ENCODE peak calls at places on chromosomes 6 and 20, in six cellular contexts. E is psoas muscle, Y is brain microvascular endothelial cell, A is left ventricle myocardium inferior, F is tibial artery, N is astrocyte of the cerebellum. B is an unnamed sample.

GRCh38 chr6:16766043-16766521 is 4.8 kb upstream of the ATXN1 start:
- DNase-seq in E (no peak), Y (peak; percentile 95), A (no peak), F (no peak), N (no peak), B (no peak)

GRCh38 chr6:142913511-142914047 is 31.4 kb downstream of the HIVEP2 start:
- DNase-seq in E (no peak), Y (no peak), A (no peak), F (no peak), N (no peak), B (peak; percentile 51)

GRCh38 chr6:143159001-143159400 is 98.3 kb downstream of the AIG1 start:
- DNase-seq in E (no peak), Y (no peak), A (no peak), F (no peak), N (no peak), B (no peak)

GRCh38 chr6:125939026-125939425 is 17.5 kb upstream of the HINT3 start:
- DNase-seq in E (no peak), Y (no peak), A (no peak), F (no peak), N (no peak), B (no peak)

GRCh38 chr6:89475634-89476033 is 42.7 kb downstream of the ANKRD6 start:
- DNase-seq in E (no peak), Y (peak; percentile 29), A (no peak), F (no peak), N (peak; percentile 13), B (no peak)

GRCh38 chr6:112203577-112204349 is 50.6 kb downstream of the LAMA4 start:
- DNase-seq in E (no peak), Y (peak; percentile 87), A (no peak), F (no peak), N (no peak), B (no peak)

GRCh38 chr20:9442858-9443257 is 71.5 kb upstream of the LAMP5 start:
- DNase-seq in E (no peak), Y (no peak), A (no peak), F (no peak), N (no peak), B (no peak)

GRCh38 chr20:35849726-35850125 is 77.9 kb downstream of the PHF20 start:
- DNase-seq in E (no peak), Y (no peak), A (no peak), F (no peak), N (no peak), B (no peak)

GRCh38 chr20:62688855-62689460 is 19.7 kb upstream of the NTSR1 start:
- DNase-seq in E (no peak), Y (peak; percentile 5), A (no peak), F (no peak), N (peak; percentile 4), B (no peak)

GRCh38 chr6:164478426-164478825 is 831.0 kb downstream of the C6orf118 start:
- DNase-seq in E (no peak), Y (no peak), A (no peak), F (no peak), N (no peak), B (no peak)

GRCh38 chr6:81891869-81892268 is 139.4 kb upstream of the TENT5A start:
- DNase-seq in E (no peak), Y (no peak), A (no peak), F (no peak), N (no peak), B (no peak)

GRCh38 chr20:60553095-60553494 is 594.9 kb downstream of the CDH26 start:
- DNase-seq in E (no peak), Y (no peak), A (no peak), F (no peak), N (no peak), B (no peak)

GRCh38 chr6:7025861-7026260 is 81.9 kb upstream of the RREB1 start:
- DNase-seq in E (no peak), Y (no peak), A (no peak), F (no peak), N (no peak), B (no peak)

GRCh38 chr6:127971945-127972391 is 71.1 kb upstream of the THEMIS start:
- DNase-seq in E (no peak), Y (peak; percentile 86), A (no peak), F (no peak), N (peak; percentile 49), B (no peak)

GRCh38 chr6:126312013-126312665 is 27.8 kb upstream of the CENPW start:
- DNase-seq in E (no peak), Y (no peak), A (no peak), F (no peak), N (no peak), B (no peak)

GRCh38 chr6:5132741-5133140 is 47.6 kb downstream of the PPP1R3G start:
- DNase-seq in E (peak; percentile 72), Y (peak; percentile 95), A (peak; percentile 70), F (peak; percentile 71), N (peak; percentile 63), B (no peak)

GRCh38 chr6:77173472-77174074 is 289.7 kb downstream of the HTR1B start:
- DNase-seq in E (no peak), Y (no peak), A (no peak), F (no peak), N (no peak), B (no peak)

GRCh38 chr6:157270916-157271315 is 52.4 kb downstream of the TMEM242 start:
- DNase-seq in E (no peak), Y (no peak), A (no peak), F (no peak), N (no peak), B (no peak)

GRCh38 chr6:45681860-45682488 is 304.2 kb upstream of the SUPT3H start:
- DNase-seq in E (no peak), Y (peak; percentile 53), A (no peak), F (no peak), N (no peak), B (no peak)

GRCh38 chr20:61307686-61308085 is 55.6 kb downstream of the CDH4 start:
- DNase-seq in E (no peak), Y (no peak), A (no peak), F (no peak), N (no peak), B (no peak)

GRCh38 chr6:15457903-15458530 is 204.8 kb downstream of the DTNBP1 start:
- DNase-seq in E (no peak), Y (no peak), A (no peak), F (no peak), N (no peak), B (no peak)

GRCh38 chr6:156280131-156280530 is 497.0 kb upstream of the ARID1B start:
- DNase-seq in E (no peak), Y (no peak), A (no peak), F (no peak), N (no peak), B (no peak)

GRCh38 chr6:138805431-138805830 is 9.5 kb downstream of the ECT2L start:
- DNase-seq in E (no peak), Y (peak; percentile 13), A (peak; percentile 40), F (no peak), N (no peak), B (no peak)

GRCh38 chr20:22861990-22862389 is 173.1 kb upstream of the SSTR4 start:
- DNase-seq in E (peak; percentile 53), Y (no peak), A (peak; percentile 46), F (no peak), N (no peak), B (no peak)
- TF ChIP-seq CTCF in E (no peak), Y (no peak), A (no peak), F (no peak), N (no peak), B (no peak)

DNA sequence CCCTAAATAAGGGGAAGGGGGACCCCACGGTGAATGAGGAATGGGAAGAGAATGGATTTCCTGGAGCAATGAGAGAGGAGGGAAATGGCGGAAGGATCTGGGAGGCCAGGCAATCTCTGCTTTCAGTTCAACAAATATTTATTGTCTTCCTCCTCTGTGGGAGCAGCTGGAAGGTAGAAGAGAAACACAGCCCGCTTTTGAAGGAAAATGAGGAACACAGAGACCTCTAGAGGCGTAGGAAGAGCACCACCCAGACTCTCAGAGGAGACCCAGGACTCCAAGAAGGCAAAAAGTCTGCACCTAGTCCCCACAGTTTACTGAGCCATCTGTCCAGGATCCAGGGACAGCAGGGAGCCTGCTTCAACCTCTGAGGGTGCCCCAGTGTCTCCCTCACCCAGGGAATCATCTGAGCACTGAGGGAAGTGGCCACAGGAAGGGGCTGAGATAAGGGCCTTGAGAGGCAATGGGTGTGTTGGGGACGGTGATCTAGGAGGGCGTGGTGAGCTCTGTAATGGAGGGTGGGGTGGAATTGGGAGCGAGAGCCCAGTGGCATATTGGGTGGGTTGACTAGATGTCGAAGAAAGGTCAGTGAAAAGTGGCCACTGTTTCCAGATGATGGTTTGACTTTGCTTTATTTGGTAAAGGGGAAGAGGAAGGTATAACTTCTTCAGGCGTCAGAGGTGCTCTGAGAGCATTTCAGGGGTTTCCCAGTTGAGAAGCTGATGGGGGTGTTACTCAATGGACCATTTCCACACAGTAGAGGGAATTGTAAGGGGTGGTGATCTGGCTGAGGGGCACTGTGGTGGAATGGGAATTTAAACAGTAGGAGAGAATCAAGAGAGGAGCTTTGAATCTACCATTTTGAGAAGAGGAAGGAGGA is 610 bp downstream of the PSORS1C1 start:
- DNase-seq in E (no peak), Y (peak; percentile 48), A (no peak), F (no peak), N (peak; percentile 35), B (no peak)
- TF ChIP-seq CTCF in E (no peak), Y (peak; percentile 63), A (peak; percentile 34), F (no peak), N (peak; percentile 54), B (no peak)

DNA sequence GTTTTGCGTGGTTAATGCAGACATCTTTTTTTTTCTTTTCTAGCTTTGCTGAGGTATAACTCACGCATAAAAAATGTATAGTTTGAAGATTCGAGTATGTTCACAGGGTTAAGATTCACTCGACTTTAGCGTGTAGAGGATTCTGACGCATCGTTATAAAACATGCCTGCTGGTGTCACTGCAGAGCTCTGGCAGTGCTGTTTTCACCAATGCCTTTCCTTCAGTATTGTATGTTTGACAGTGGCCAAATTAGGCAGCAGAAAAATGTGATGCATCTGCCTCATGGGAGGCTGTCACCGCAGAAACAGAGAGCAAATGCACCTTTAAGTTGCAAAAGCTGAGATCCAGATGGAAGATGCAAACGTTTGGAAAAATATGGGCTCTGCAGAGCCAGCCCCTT is 18.0 kb upstream of the SIRPB2 start:
- DNase-seq in E (no peak), Y (peak; percentile 47), A (no peak), F (no peak), N (no peak), B (no peak)
- TF ChIP-seq CTCF in E (peak; percentile 9), Y (peak; percentile 60), A (peak; percentile 34), F (no peak), N (peak; percentile 39), B (peak; percentile 12)

GRCh38 chr6:79646006-79646405 is 14.9 kb downstream of the SH3BGRL2 start:
- DNase-seq in E (no peak), Y (no peak), A (no peak), F (no peak), N (no peak), B (no peak)
- TF ChIP-seq CTCF in E (no peak), Y (peak; percentile 25), A (peak; percentile 19), F (no peak), N (no peak), B (no peak)

GRCh38 chr6:116111552-116112528 is 11.2 kb downstream of the NT5DC1 start:
- DNase-seq in E (no peak), Y (peak; percentile 65), A (no peak), F (no peak), N (no peak), B (no peak)
- TF ChIP-seq CTCF in E (peak; percentile 17), Y (peak; percentile 84), A (peak; percentile 37), F (no peak), N (peak; percentile 65), B (peak; percentile 40)

DNA sequence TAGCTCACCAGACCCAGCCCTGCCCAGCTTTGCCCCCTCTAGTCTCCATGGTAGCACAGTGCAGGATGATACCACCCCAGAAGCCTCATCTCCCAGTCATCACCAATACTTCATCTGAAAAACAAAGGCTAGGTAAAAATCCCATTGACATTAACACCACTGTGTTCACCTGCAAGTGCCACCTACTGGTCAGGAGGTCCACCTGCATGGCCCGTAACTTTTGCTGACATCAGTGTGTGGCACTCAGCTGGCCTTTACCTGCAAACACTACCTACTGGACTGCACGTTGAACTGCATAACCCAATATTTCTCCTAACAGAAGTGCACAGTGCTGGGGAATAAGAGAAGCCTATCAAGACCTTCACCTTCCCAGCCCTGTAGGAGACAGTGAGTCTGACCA is 234.7 kb upstream of the ADGRB3 start:
- DNase-seq in E (no peak), Y (no peak), A (no peak), F (no peak), N (no peak), B (no peak)
- TF ChIP-seq CTCF in E (no peak), Y (no peak), A (no peak), F (no peak), N (no peak), B (no peak)